ENCODE peak calls at places on chromosomes 13 and 19, in eight cellular contexts. R is H4, H is HFFc6, O is vagina, S is skeletal muscle cell, J is G401, I is mesendoderm, F is fibroblast of gingiva. K is an unnamed sample.

GRCh38 chr19:56193981-56194380 is 3.6 kb downstream of the ZSCAN5B start:
- DNase-seq in R (no peak), H (no peak), O (no peak), S (no peak), J (no peak), I (no peak), F (no peak), K (no peak)

GRCh38 chr19:12656899-12657571 is 9.5 kb downstream of the MAN2B1 start:
- DNase-seq in R (no peak), H (no peak), O (no peak), S (no peak), J (no peak), I (peak; percentile 77), F (no peak), K (no peak)

GRCh38 chr19:35231956-35232746 is 3.6 kb upstream of the FAM187B start:
- DNase-seq in R (no peak), H (no peak), O (peak; percentile 91), S (no peak), J (no peak), I (no peak), F (no peak), K (no peak)

GRCh38 chr19:18278521-18279265 is 2.7 kb downstream of the JUND start:
- DNase-seq in R (no peak), H (peak; percentile 40), O (no peak), S (no peak), J (no peak), I (peak; percentile 68), F (peak; percentile 60), K (no peak)

GRCh38 chr19:18659281-18660050 is 22.6 kb downstream of the KLHL26 start:
- DNase-seq in R (no peak), H (no peak), O (no peak), S (no peak), J (no peak), I (no peak), F (no peak), K (no peak)

GRCh38 chr19:58399903-58400637 is 4.6 kb downstream of the RNF225 start:
- DNase-seq in R (no peak), H (no peak), O (no peak), S (no peak), J (peak; percentile 94), I (no peak), F (peak; percentile 40), K (no peak)

GRCh38 chr13:54210397-54211050 is 1181.9 kb downstream of the OLFM4 start:
- DNase-seq in R (peak; percentile 67), H (no peak), O (no peak), S (no peak), J (no peak), I (peak; percentile 68), F (no peak), K (peak; percentile 35)

GRCh38 chr19:10290876-10291553 is 1.3 kb downstream of the ICAM5 start:
- DNase-seq in R (no peak), H (peak; percentile 52), O (peak; percentile 96), S (no peak), J (no peak), I (peak; percentile 60), F (peak; percentile 36), K (peak; percentile 59)

GRCh38 chr13:74774252-74774651 is 640.0 kb upstream of the KLF12 start:
- DNase-seq in R (no peak), H (no peak), O (no peak), S (peak; percentile 78), J (no peak), I (no peak), F (peak; percentile 69), K (no peak)

GRCh38 chr13:31424130-31424729 is 224.5 kb downstream of the B3GLCT start:
- DNase-seq in R (peak; percentile 64), H (peak; percentile 68), O (no peak), S (no peak), J (peak; percentile 57), I (peak; percentile 90), F (peak; percentile 72), K (peak; percentile 81)

GRCh38 chr19:43595605-43595998 is 332 bp downstream of the IRGQ start:
- DNase-seq in R (no peak), H (peak; percentile 13), O (no peak), S (no peak), J (no peak), I (no peak), F (no peak), K (no peak)

GRCh38 chr19:31303262-31303815 is 45.9 kb downstream of the TSHZ3 start:
- DNase-seq in R (no peak), H (no peak), O (no peak), S (no peak), J (no peak), I (no peak), F (no peak), K (no peak)

GRCh38 chr13:84896128-84896527 is 903.1 kb downstream of the SLITRK6 start:
- DNase-seq in R (peak; percentile 43), H (peak; percentile 48), O (no peak), S (peak; percentile 18), J (peak; percentile 65), I (peak; percentile 63), F (peak; percentile 46), K (peak; percentile 26)

GRCh38 chr13:71869274-71869673 is 2.3 kb upstream of the DACH1 start:
- DNase-seq in R (no peak), H (no peak), O (no peak), S (no peak), J (no peak), I (no peak), F (no peak), K (no peak)

GRCh38 chr13:32340917-32341316 is 25.6 kb downstream of the BRCA2 start:
- DNase-seq in R (no peak), H (no peak), O (no peak), S (no peak), J (no peak), I (no peak), F (no peak), K (no peak)

GRCh38 chr13:32384702-32385101 is 43.2 kb downstream of the N4BP2L1 start:
- DNase-seq in R (no peak), H (no peak), O (no peak), S (no peak), J (no peak), I (no peak), F (no peak), K (no peak)

GRCh38 chr19:56919308-56919995 is 78.9 kb upstream of the PEG3 start:
- DNase-seq in R (no peak), H (no peak), O (no peak), S (no peak), J (no peak), I (no peak), F (no peak), K (no peak)

GRCh38 chr19:16888629-16889371 is at the start of gene F2RL3:
- DNase-seq in R (peak; percentile 81), H (no peak), O (no peak), S (no peak), J (no peak), I (no peak), F (no peak), K (peak; percentile 75)

GRCh38 chr13:112073245-112074138 is 6.5 kb downstream of the SOX1 start:
- DNase-seq in R (no peak), H (no peak), O (no peak), S (no peak), J (no peak), I (peak; percentile 77), F (no peak), K (no peak)

GRCh38 chr13:110410906-110411305 is 103.8 kb downstream of the COL4A2 start:
- DNase-seq in R (no peak), H (no peak), O (no peak), S (no peak), J (no peak), I (no peak), F (no peak), K (no peak)

GRCh38 chr13:75798353-75799245 is 162.5 kb downstream of the LMO7 start:
- DNase-seq in R (peak; percentile 4), H (peak; percentile 66), O (no peak), S (no peak), J (no peak), I (no peak), F (no peak), K (peak; percentile 37)

GRCh38 chr19:14871619-14872230 is 14.2 kb downstream of the OR7A17 start:
- DNase-seq in R (no peak), H (no peak), O (no peak), S (no peak), J (peak; percentile 23), I (peak; percentile 0), F (no peak), K (peak; percentile 35)

GRCh38 chr13:34364633-34365032 is 546.7 kb downstream of the RFC3 start:
- DNase-seq in R (no peak), H (peak; percentile 10), O (no peak), S (no peak), J (no peak), I (no peak), F (no peak), K (peak; percentile 28)